ENCODE peak calls at places on chromosomes 7 and 10, in four cellular contexts. One of them, this sample, is unnamed.

GRCh38 chr10:109062371-109062770 is 860.9 kb downstream of the XPNPEP1 start:
- DNase-seq in HCT116: no peak
- DNase-seq in K562: no peak
- DNase-seq in HepG2: no peak
- DNase-seq in this sample: no peak

GRCh38 chr10:48406204-48406603 is 99.7 kb downstream of the MAPK8 start:
- DNase-seq in HCT116: peak
- DNase-seq in K562: peak
- DNase-seq in HepG2: no peak
- DNase-seq in this sample: peak

GRCh38 chr10:122056431-122057094 is 67.6 kb downstream of the TACC2 start:
- DNase-seq in HCT116: peak
- DNase-seq in K562: no peak
- DNase-seq in HepG2: peak
- DNase-seq in this sample: no peak

GRCh38 chr10:10798021-10798420 is 219.7 kb upstream of the CELF2 start:
- DNase-seq in HCT116: no peak
- DNase-seq in K562: no peak
- DNase-seq in HepG2: no peak
- DNase-seq in this sample: no peak

GRCh38 chr10:109306698-109307097 is 616.6 kb downstream of the XPNPEP1 start:
- DNase-seq in HCT116: no peak
- DNase-seq in K562: no peak
- DNase-seq in HepG2: no peak
- DNase-seq in this sample: no peak

GRCh38 chr10:91340613-91341362 is 69.4 kb upstream of the HECTD2 start:
- DNase-seq in HCT116: no peak
- DNase-seq in K562: no peak
- DNase-seq in HepG2: no peak
- DNase-seq in this sample: peak

GRCh38 chr7:24435002-24435401 is 138.2 kb upstream of the PALS2 start:
- DNase-seq in HCT116: no peak
- DNase-seq in K562: no peak
- DNase-seq in HepG2: no peak
- DNase-seq in this sample: no peak

GRCh38 chr10:58436071-58436470 is 50.9 kb downstream of the TFAM start:
- DNase-seq in HCT116: peak
- DNase-seq in K562: no peak
- DNase-seq in HepG2: no peak
- DNase-seq in this sample: no peak

GRCh38 chr7:49513939-49514338 is 259.5 kb upstream of the VWC2 start:
- DNase-seq in HCT116: no peak
- DNase-seq in K562: no peak
- DNase-seq in HepG2: no peak
- DNase-seq in this sample: no peak

GRCh38 chr7:121083138-121083789 is 94.8 kb downstream of the CPED1 start:
- DNase-seq in HCT116: no peak
- DNase-seq in K562: peak
- DNase-seq in HepG2: no peak
- DNase-seq in this sample: no peak

GRCh38 chr7:87517136-87517805 is 41.8 kb upstream of the ABCB4 start:
- DNase-seq in HCT116: no peak
- DNase-seq in K562: no peak
- DNase-seq in HepG2: no peak
- DNase-seq in this sample: no peak

GRCh38 chr7:157558875-157559595 is 222.2 kb downstream of the DNAJB6 start:
- DNase-seq in HCT116: no peak
- DNase-seq in K562: no peak
- DNase-seq in HepG2: peak
- DNase-seq in this sample: no peak

GRCh38 chr7:90579181-90579688 is 16.9 kb upstream of the CDK14 start:
- DNase-seq in HCT116: no peak
- DNase-seq in K562: no peak
- DNase-seq in HepG2: no peak
- DNase-seq in this sample: no peak

GRCh38 chr10:3853016-3853415 is 68.0 kb upstream of the KLF6 start:
- DNase-seq in HCT116: no peak
- DNase-seq in K562: no peak
- DNase-seq in HepG2: no peak
- DNase-seq in this sample: no peak

GRCh38 chr10:102552533-102552932 is 48.8 kb downstream of the SUFU start:
- DNase-seq in HCT116: no peak
- DNase-seq in K562: no peak
- DNase-seq in HepG2: no peak
- DNase-seq in this sample: no peak

GRCh38 chr10:672139-672538 is 17.3 kb downstream of the DIP2C start:
- DNase-seq in HCT116: no peak
- DNase-seq in K562: no peak
- DNase-seq in HepG2: no peak
- DNase-seq in this sample: no peak

DNA sequence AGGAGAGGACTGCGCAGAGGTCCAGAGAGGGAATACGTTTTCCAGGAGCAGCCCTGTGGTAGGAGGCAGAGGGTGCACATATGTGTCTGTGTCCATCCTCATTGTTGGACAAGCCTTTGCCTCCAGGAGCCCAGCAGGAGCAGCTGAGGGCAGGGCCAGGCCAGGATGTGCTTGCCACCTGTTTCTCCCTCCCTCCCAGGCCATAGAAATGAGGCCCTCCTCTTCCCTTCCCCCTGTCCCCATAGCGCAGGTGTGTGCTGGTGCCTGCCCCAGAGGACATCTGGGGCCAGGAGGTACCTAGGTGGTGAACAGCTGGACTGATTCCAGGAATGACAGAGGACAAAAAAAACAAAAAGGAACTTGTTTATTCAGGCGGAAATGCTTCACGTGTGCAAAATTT is 10.5 kb upstream of the CXCL12 start:
- DNase-seq in HCT116: no peak
- DNase-seq in K562: no peak
- DNase-seq in HepG2: no peak
- DNase-seq in this sample: no peak
- TF ChIP-seq TCF7L2 in HCT116: no peak
- TF ChIP-seq TCF7L2 in K562: no peak
- TF ChIP-seq TCF7L2 in HepG2: no peak
- TF ChIP-seq TCF7L2 in this sample: no peak

GRCh38 chr7:55191926-55192692 is 173.0 kb upstream of the LANCL2 start:
- DNase-seq in HCT116: no peak
- DNase-seq in K562: no peak
- DNase-seq in HepG2: no peak
- DNase-seq in this sample: no peak
- TF ChIP-seq TCF7L2 in HCT116: no peak
- TF ChIP-seq TCF7L2 in K562: no peak
- TF ChIP-seq TCF7L2 in HepG2: no peak
- TF ChIP-seq TCF7L2 in this sample: no peak

DNA sequence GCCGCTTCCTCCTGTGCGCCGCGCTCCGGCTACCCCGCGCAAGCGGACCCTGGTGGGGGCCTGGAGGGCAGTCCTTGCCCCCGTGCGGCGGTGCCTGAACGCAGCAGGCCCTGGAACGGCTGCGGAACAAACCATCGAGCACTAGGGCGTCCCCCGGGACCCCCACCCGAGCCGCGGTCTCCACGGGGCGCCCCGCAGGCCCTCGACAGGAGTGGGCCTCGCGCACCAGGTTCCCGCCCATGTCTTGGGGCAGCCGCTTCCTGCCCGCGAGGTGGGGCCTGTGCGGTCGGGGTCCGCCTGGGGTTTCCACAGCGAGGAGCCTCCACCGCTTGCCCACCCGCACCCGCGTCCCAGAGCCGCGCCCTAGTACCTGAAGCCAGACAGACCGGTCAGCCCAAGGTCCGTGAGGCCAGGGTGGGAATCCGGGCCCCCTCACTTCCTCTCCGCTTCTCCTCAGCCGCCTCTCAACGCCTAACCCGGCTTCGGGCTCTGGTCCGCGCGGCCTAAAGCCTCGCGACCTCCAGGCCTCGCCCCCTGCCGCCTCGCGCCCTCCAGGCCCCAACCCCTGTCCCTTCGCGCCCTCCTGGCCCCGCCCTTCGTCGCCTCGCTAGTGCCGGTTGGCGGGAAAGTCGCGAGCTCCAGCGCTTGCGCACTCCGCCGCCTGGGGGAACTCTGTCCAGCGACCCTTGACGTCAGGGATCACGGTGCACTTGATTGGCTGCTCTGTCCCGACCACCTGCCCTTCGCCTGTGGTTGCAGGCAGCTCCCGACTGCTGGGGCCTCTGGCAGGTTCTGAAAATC is 7.0 kb upstream of the GBX1 start:
- DNase-seq in HCT116: no peak
- DNase-seq in K562: no peak
- DNase-seq in HepG2: no peak
- DNase-seq in this sample: no peak
- TF ChIP-seq TCF7L2 in HCT116: no peak
- TF ChIP-seq TCF7L2 in K562: no peak
- TF ChIP-seq TCF7L2 in HepG2: no peak
- TF ChIP-seq TCF7L2 in this sample: no peak

GRCh38 chr10:132397671-132398565 is 918 bp downstream of the PWWP2B start:
- DNase-seq in HCT116: no peak
- DNase-seq in K562: peak
- DNase-seq in HepG2: no peak
- DNase-seq in this sample: no peak

GRCh38 chr10:132394936-132395703 is 1.9 kb upstream of the PWWP2B start:
- DNase-seq in HCT116: no peak
- DNase-seq in K562: no peak
- DNase-seq in HepG2: no peak
- DNase-seq in this sample: no peak

GRCh38 chr10:132395704-132396494 is 1.1 kb upstream of the PWWP2B start:
- DNase-seq in HCT116: no peak
- DNase-seq in K562: peak
- DNase-seq in HepG2: peak
- DNase-seq in this sample: no peak

GRCh38 chr10:132397036-132397541 is at the start of gene PWWP2B:
- DNase-seq in HCT116: no peak
- DNase-seq in K562: peak
- DNase-seq in HepG2: no peak
- DNase-seq in this sample: no peak

DNA sequence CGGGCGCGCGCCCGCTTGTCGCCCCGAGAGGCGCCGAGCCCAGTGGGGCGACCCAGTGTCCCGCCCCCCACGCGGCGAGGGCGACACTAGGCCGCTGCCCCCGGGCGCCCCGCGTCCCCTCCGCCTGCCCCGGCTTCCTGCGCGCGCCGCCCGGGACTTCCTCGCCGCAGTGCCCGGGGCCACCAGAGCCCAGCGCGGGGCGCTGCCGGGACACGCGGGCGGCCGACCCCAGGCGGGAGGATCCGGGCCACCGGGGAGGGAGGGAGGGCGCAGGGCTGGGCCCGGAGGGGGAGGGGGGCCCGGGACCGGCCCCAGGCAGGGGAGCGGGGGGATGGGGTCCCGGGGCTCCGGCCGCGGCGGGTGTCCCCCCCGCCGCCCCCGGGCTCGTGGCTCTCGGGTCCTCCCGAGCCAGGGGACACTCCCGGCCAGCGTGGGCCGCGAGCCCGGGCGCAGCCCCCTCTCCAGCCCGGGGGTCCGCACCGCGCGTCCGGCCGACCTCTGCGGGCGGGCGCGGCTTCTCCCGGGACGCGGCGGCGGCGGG is 435 bp upstream of the PWWP2B start:
- DNase-seq in HCT116: no peak
- DNase-seq in K562: peak
- DNase-seq in HepG2: peak
- DNase-seq in this sample: no peak
- TF ChIP-seq TCF7L2 in HCT116: no peak
- TF ChIP-seq TCF7L2 in K562: no peak
- TF ChIP-seq TCF7L2 in HepG2: no peak
- TF ChIP-seq TCF7L2 in this sample: no peak

DNA sequence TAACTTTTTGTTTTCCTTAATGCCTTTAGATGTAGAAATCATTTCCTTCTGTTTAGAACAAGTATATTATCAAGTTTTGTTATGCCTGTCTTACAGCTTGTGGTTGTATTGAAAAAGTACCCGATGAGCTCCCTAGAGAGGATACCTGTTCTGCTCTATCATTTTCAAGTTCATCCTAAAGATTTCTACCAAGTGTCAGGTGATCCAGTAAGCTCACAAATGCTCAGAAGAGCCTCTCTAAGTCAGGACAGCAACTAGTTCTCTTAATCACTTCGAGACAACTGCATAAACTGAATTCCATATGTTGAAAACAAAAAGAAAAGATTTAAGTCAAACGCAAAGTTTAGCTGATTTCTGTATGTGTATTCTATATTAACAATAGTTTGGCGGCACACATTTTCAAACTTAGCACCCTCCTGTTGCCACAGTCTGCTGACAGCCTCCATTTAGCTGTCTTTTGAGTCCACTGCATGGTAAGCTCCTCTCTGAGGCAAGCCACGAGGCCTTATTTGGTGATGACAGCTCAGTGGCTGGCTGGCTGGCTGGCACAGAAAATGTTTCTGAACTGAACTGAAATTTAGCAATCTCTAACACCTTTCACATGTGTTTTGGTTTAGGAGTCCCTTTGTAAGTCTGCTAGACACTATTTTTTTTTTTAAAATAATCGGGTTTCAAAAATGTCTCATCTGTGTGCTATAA is 59.4 kb downstream of the SEMA3C start:
- DNase-seq in HCT116: no peak
- DNase-seq in K562: no peak
- DNase-seq in HepG2: no peak
- DNase-seq in this sample: no peak
- TF ChIP-seq TCF7L2 in HCT116: no peak
- TF ChIP-seq TCF7L2 in K562: no peak
- TF ChIP-seq TCF7L2 in HepG2: no peak
- TF ChIP-seq TCF7L2 in this sample: no peak

GRCh38 chr10:69337312-69338132 is 59.2 kb downstream of the HK1 start:
- DNase-seq in HCT116: no peak
- DNase-seq in K562: no peak
- DNase-seq in HepG2: no peak
- DNase-seq in this sample: no peak
- TF ChIP-seq TCF7L2 in HCT116: no peak
- TF ChIP-seq TCF7L2 in K562: no peak
- TF ChIP-seq TCF7L2 in HepG2: no peak
- TF ChIP-seq TCF7L2 in this sample: no peak

This sample was measured in Panc1.